ENCODE peak calls at places on chromosome 11, in ten cellular contexts. J, P, F, L, M, G, U, D, Y and I are unnamed samples.

GRCh38 chr11:73752903-73753302 is 8.0 kb downstream of the RAB6A start:
- DNase-seq in J (no peak), P (no peak), F (no peak), L (no peak), M (no peak), G (no peak), U (peak; percentile 26), D (no peak), Y (no peak), I (no peak)

GRCh38 chr11:2260491-2261364 is 9.7 kb downstream of the ASCL2 start:
- DNase-seq in J (no peak), P (no peak), F (no peak), L (no peak), M (no peak), G (no peak), U (no peak), D (no peak), Y (no peak), I (no peak)

GRCh38 chr11:23727821-23728220 is 769.0 kb upstream of the LUZP2 start:
- DNase-seq in J (no peak), P (no peak), F (no peak), L (no peak), M (no peak), G (no peak), U (no peak), D (peak; percentile 64), Y (peak; percentile 4), I (no peak)

GRCh38 chr11:2258501-2259465 is 11.6 kb downstream of the ASCL2 start:
- DNase-seq in J (no peak), P (no peak), F (no peak), L (peak; percentile 15), M (no peak), G (no peak), U (no peak), D (no peak), Y (no peak), I (no peak)

GRCh38 chr11:127470485-127470884 is 469.9 kb upstream of the KIRREL3 start:
- DNase-seq in J (no peak), P (no peak), F (no peak), L (no peak), M (no peak), G (peak; percentile 17), U (peak; percentile 56), D (no peak), Y (no peak), I (no peak)

GRCh38 chr11:73404048-73404447 is 27.8 kb downstream of the RELT start:
- DNase-seq in J (no peak), P (no peak), F (peak; percentile 67), L (peak; percentile 59), M (no peak), G (peak; percentile 14), U (peak; percentile 73), D (no peak), Y (peak; percentile 33), I (peak; percentile 60)

GRCh38 chr11:65165847-65166317 is 4.2 kb upstream of the SPDYC start:
- DNase-seq in J (no peak), P (no peak), F (no peak), L (no peak), M (no peak), G (no peak), U (peak; percentile 45), D (no peak), Y (no peak), I (no peak)

GRCh38 chr11:100680070-100680469 is 7.0 kb upstream of the ARHGAP42 start:
- DNase-seq in J (no peak), P (no peak), F (no peak), L (no peak), M (no peak), G (no peak), U (no peak), D (no peak), Y (no peak), I (no peak)

GRCh38 chr11:34288482-34288881 is 69.3 kb downstream of the ABTB2 start:
- DNase-seq in J (no peak), P (no peak), F (no peak), L (no peak), M (no peak), G (no peak), U (no peak), D (no peak), Y (no peak), I (no peak)

GRCh38 chr11:107591098-107591445 is at the start of gene ELMOD1:
- DNase-seq in J (no peak), P (peak; percentile 40), F (peak; percentile 68), L (peak; percentile 63), M (no peak), G (peak; percentile 67), U (peak; percentile 72), D (no peak), Y (no peak), I (peak; percentile 48)